ENCODE peak calls at places on chromosomes 2 and 18, in nine cellular contexts. S is psoas muscle, F is esophagus squamous epithelium, D is GM12865, O is foreskin keratinocyte, A is brain microvascular endothelial cell, X is type B pancreatic cell, J is GM10248, G is lung. Z is an unnamed sample.

GRCh38 chr2:129142465-129142864 is 823.8 kb upstream of the HS6ST1 start:
- DNase-seq in X (no peak), A (no peak), G (no peak), D (no peak), O (no peak), S (no peak), F (no peak), J (no peak), Z (no peak)

GRCh38 chr2:6412533-6413085 is 453.1 kb downstream of the CMPK2 start:
- DNase-seq in S (no peak), A (peak), O (peak), F (no peak), D (no peak), G (no peak), X (no peak), J (no peak), Z (no peak)

GRCh38 chr2:64649013-64649484 is 4.7 kb downstream of the SERTAD2 start:
- DNase-seq in X (no peak), D (no peak), O (no peak), A (no peak), G (no peak), F (no peak), J (no peak), S (no peak), Z (no peak)

GRCh38 chr18:5964996-5965395 is 69.7 kb upstream of the TMEM200C start:
- DNase-seq in X (no peak), F (no peak), S (no peak), O (no peak), D (no peak), G (no peak), A (no peak), J (no peak), Z (no peak)

GRCh38 chr18:51739044-51739666 is 541.7 kb upstream of the MEX3C start:
- DNase-seq in S (no peak), A (no peak), F (no peak), D (no peak), G (no peak), J (peak), X (no peak), O (no peak), Z (no peak)

GRCh38 chr2:157743051-157743450 is 114.4 kb upstream of the ACVR1C start:
- DNase-seq in F (no peak), X (no peak), J (no peak), S (no peak), A (no peak), G (no peak), O (no peak), D (peak), Z (no peak)

GRCh38 chr2:112680666-112681101 is 34.9 kb downstream of the SLC20A1 start:
- DNase-seq in A (no peak), D (no peak), X (no peak), G (no peak), J (no peak), S (no peak), O (no peak), F (no peak), Z (no peak)

GRCh38 chr2:38748857-38749804 is 2.0 kb downstream of the SRSF7 start:
- DNase-seq in S (no peak), G (no peak), J (no peak), X (no peak), O (no peak), D (no peak), F (no peak), A (no peak), Z (no peak)

GRCh38 chr18:73896685-73897084 is 250.9 kb downstream of the FBXO15 start:
- DNase-seq in X (no peak), O (peak), G (no peak), A (no peak), F (no peak), S (no peak), D (peak), J (no peak), Z (no peak)

GRCh38 chr2:142965464-142965863 is 88.0 kb downstream of the KYNU start:
- DNase-seq in A (peak), J (no peak), O (peak), S (no peak), X (no peak), D (no peak), G (no peak), F (no peak), Z (no peak)

GRCh38 chr2:20522311-20522710 is 75.4 kb downstream of the RHOB start:
- DNase-seq in F (no peak), S (no peak), A (no peak), J (no peak), O (no peak), X (no peak), G (no peak), D (no peak), Z (no peak)

GRCh38 chr2:239252433-239253200 is 148.2 kb downstream of the HDAC4 start:
- DNase-seq in J (no peak), A (no peak), F (no peak), O (no peak), G (no peak), S (peak), X (no peak), D (no peak), Z (no peak)

GRCh38 chr18:25080988-25081387 is 271.0 kb downstream of the ZNF521 start:
- DNase-seq in O (no peak), F (no peak), G (no peak), D (no peak), S (no peak), J (no peak), X (no peak), A (no peak), Z (no peak)

GRCh38 chr2:197641666-197642065 is 33.7 kb downstream of the RFTN2 start:
- DNase-seq in G (no peak), J (no peak), D (no peak), X (no peak), A (no peak), F (no peak), O (no peak), S (no peak), Z (no peak)
- TF ChIP-seq CTCF in G (no peak), J (no peak), D (no peak), X (no peak), A (no peak), F (no peak), O (no peak), S (no peak), Z (no peak)

DNA sequence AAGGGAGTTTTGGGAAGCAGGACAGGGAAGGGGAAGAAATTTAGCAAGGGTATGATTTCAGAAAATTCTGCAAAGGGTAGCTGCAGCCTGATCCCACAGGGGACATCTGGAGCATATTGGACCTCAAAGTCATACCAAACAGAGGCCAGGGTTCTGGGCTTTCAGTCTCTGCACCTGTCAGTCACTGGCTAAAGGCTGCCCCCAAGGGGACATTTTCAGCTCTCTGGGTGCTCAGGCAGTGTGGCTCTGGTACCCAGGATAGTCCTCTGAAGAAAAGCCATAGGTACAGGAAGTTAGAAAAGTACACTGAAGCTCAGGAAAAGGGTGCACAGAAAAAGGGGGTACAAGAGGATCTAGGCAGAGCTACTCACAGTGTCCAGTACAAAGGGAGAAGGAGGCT is 149.2 kb downstream of the INSIG2 start:
- DNase-seq in A (no peak), X (no peak), D (no peak), J (no peak), O (no peak), S (no peak), F (no peak), G (no peak), Z (no peak)
- TF ChIP-seq CTCF in A (no peak), X (no peak), D (no peak), J (no peak), O (no peak), S (no peak), F (no peak), G (no peak), Z (no peak)

GRCh38 chr2:70498054-70498453 is 55.6 kb downstream of the TGFA start:
- DNase-seq in F (no peak), O (no peak), D (no peak), X (no peak), A (no peak), G (no peak), J (no peak), S (no peak), Z (no peak)
- TF ChIP-seq CTCF in F (no peak), O (peak), D (peak), X (peak), A (peak), G (no peak), J (no peak), S (no peak), Z (peak)

GRCh38 chr2:219832904-219833303 is 205.5 kb downstream of the SLC4A3 start:
- DNase-seq in G (no peak), F (no peak), S (no peak), D (no peak), O (no peak), A (no peak), X (no peak), J (no peak), Z (no peak)

GRCh38 chr2:219835493-219835892 is 208.1 kb downstream of the SLC4A3 start:
- DNase-seq in D (no peak), J (no peak), S (no peak), X (no peak), A (no peak), G (no peak), O (no peak), F (no peak), Z (no peak)

GRCh38 chr2:219831957-219832356 is 204.5 kb downstream of the SLC4A3 start:
- DNase-seq in F (no peak), O (no peak), G (no peak), S (no peak), D (no peak), J (no peak), A (no peak), X (no peak), Z (no peak)

GRCh38 chr2:219836647-219837177 is 209.3 kb downstream of the SLC4A3 start:
- DNase-seq in F (no peak), J (no peak), X (no peak), O (no peak), S (no peak), G (no peak), A (peak), D (peak), Z (no peak)
- TF ChIP-seq CTCF in F (peak), J (peak), X (peak), O (peak), S (peak), G (no peak), A (peak), D (peak), Z (peak)

GRCh38 chr2:218954541-218955300 is 4.7 kb upstream of the CDK5R2 start:
- DNase-seq in J (no peak), A (no peak), D (no peak), F (no peak), G (no peak), S (no peak), O (no peak), X (peak), Z (no peak)
- TF ChIP-seq CTCF in J (no peak), A (no peak), D (no peak), F (no peak), G (no peak), S (no peak), O (no peak), X (no peak), Z (no peak)

GRCh38 chr2:36659872-36660312 is 36.6 kb upstream of the VIT start:
- DNase-seq in X (no peak), J (no peak), F (no peak), O (peak), A (no peak), S (no peak), D (peak), G (no peak), Z (no peak)

GRCh38 chr2:36662638-36663037 is 33.9 kb upstream of the VIT start:
- DNase-seq in J (no peak), A (no peak), X (no peak), G (no peak), D (no peak), O (no peak), S (no peak), F (no peak), Z (no peak)

GRCh38 chr2:36658277-36658748 is 38.2 kb upstream of the VIT start:
- DNase-seq in D (no peak), S (no peak), X (no peak), G (no peak), A (no peak), F (no peak), O (no peak), J (no peak), Z (no peak)

GRCh38 chr2:36657703-36658102 is 38.8 kb upstream of the VIT start:
- DNase-seq in D (no peak), G (no peak), X (no peak), J (no peak), S (no peak), A (no peak), O (no peak), F (no peak), Z (no peak)

DNA sequence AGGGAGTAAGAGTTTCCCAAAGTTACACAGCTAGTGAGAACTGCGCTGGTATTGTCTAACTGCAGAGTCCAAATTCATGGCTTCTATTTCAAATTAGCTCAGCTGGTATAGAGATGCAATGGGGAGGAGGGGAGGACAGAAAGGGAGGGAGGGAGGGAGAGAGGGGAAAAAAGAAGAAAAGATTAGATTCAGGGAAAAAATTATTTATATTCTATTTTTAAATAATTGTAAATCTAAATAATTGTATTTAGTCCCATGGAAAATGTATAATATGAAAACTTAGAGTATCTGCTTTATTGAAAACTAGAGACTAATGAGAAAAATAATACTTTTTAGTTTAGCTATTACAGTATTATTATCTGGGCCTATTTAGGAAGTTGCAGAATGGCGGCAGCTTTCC is 37.3 kb upstream of the VIT start:
- DNase-seq in G (no peak), S (no peak), O (no peak), A (no peak), D (no peak), J (no peak), F (no peak), X (no peak), Z (no peak)
- TF ChIP-seq CTCF in G (no peak), S (no peak), O (no peak), A (no peak), D (no peak), J (no peak), F (no peak), X (no peak), Z (no peak)

DNA sequence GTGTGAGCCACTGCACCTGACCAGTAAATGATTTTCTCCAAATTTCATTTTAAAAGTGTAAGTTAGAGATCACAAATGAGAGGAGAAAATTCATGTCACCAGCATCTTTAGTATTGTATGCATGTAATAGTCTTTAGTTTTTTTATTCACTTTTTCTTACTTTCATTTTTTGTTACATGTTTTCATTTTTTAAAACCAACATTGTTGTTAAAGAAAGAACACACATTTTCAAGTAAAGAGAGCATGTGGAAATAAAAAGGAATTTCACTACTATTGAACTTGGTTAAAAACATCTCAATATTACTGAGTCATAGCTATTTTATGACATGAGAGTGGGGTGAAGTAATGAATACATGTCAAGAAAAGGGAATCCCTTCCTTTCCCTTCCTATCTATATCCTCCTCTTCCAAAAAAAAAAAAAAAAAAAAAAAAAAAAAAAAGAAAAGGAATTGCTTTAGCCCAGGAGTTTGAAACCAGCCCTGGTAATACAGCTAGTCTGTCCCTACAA is 29.1 kb upstream of the PMAIP1 start:
- DNase-seq in F (no peak), O (no peak), J (no peak), D (no peak), X (no peak), S (no peak), A (no peak), G (no peak), Z (no peak)
- TF ChIP-seq CTCF in F (no peak), O (no peak), J (no peak), D (no peak), X (no peak), S (no peak), A (no peak), G (no peak), Z (no peak)

GRCh38 chr2:207734264-207734635 is 22.8 kb downstream of the CCNYL1 start:
- DNase-seq in J (no peak), S (no peak), X (no peak), D (peak), F (no peak), A (peak), O (no peak), G (no peak), Z (no peak)
- TF ChIP-seq CTCF in J (peak), S (peak), X (peak), D (peak), F (peak), A (peak), O (peak), G (no peak), Z (peak)

GRCh38 chr2:165563468-165564225 is 94.1 kb downstream of the CSRNP3 start:
- DNase-seq in S (no peak), G (no peak), X (no peak), D (peak), A (no peak), F (no peak), O (no peak), J (no peak), Z (no peak)
- TF ChIP-seq CTCF in S (no peak), G (no peak), X (peak), D (peak), A (peak), F (no peak), O (peak), J (peak), Z (no peak)